ENCODE peak calls at places on chromosomes 1 and 21, in five cellular contexts. L, A, V, K and Z are unnamed samples.

GRCh38 chr1:227887697-227888403 is 59.9 kb downstream of the WNT9A start:
- DNase-seq in L (no peak), A (peak), V (peak), K (no peak), Z (no peak)

GRCh38 chr1:39691383-39692151 is at the start of gene HPCAL4:
- DNase-seq in L (peak), A (peak), V (peak), K (peak), Z (peak)

GRCh38 chr1:245797592-245798366 is 643.0 kb downstream of the KIF26B start:
- DNase-seq in L (no peak), A (peak), V (no peak), K (peak), Z (no peak)

GRCh38 chr1:44723496-44724407 is 7.2 kb downstream of the RNU5D-1 start:
- DNase-seq in L (no peak), A (peak), V (no peak), K (no peak), Z (peak)

GRCh38 chr21:46099476-46099875 is 1.6 kb downstream of the COL6A2 start:
- DNase-seq in L (no peak), A (peak), V (no peak), K (no peak), Z (no peak)

GRCh38 chr21:35226960-35227741 is 178.0 kb upstream of the RUNX1 start:
- DNase-seq in L (no peak), A (no peak), V (no peak), K (no peak), Z (no peak)

GRCh38 chr1:221887091-221887746 is 145.3 kb upstream of the DUSP10 start:
- DNase-seq in L (no peak), A (peak), V (no peak), K (peak), Z (peak)

GRCh38 chr1:65958561-65959350 is 166.1 kb downstream of the PDE4B start:
- DNase-seq in L (no peak), A (no peak), V (no peak), K (no peak), Z (no peak)

GRCh38 chr1:239662950-239663349 is 276.6 kb downstream of the CHRM3 start:
- DNase-seq in L (no peak), A (no peak), V (no peak), K (no peak), Z (no peak)

GRCh38 chr1:34829250-34829649 is 30.3 kb downstream of the SMIM12 start:
- DNase-seq in L (no peak), A (peak), V (no peak), K (peak), Z (no peak)

GRCh38 chr1:36450919-36451305 is 661 bp upstream of the OSCP1 start:
- DNase-seq in L (no peak), A (no peak), V (no peak), K (no peak), Z (no peak)

GRCh38 chr1:63920154-63921117 is 146.6 kb downstream of the ROR1 start:
- DNase-seq in L (no peak), A (no peak), V (no peak), K (peak), Z (no peak)
- TF ChIP-seq CTCF in L (peak), A (peak), V (no peak), K (peak), Z (no peak)

GRCh38 chr21:42539342-42539741 is 25.7 kb downstream of the SLC37A1 start:
- DNase-seq in L (no peak), A (no peak), V (no peak), K (no peak), Z (no peak)

GRCh38 chr21:42535602-42536171 is 22.0 kb downstream of the SLC37A1 start:
- DNase-seq in L (no peak), A (no peak), V (peak), K (no peak), Z (no peak)

GRCh38 chr21:42538479-42539275 is 25.0 kb downstream of the SLC37A1 start:
- DNase-seq in L (no peak), A (no peak), V (no peak), K (no peak), Z (no peak)

GRCh38 chr21:42536601-42537000 is 22.9 kb downstream of the SLC37A1 start:
- DNase-seq in L (no peak), A (no peak), V (no peak), K (no peak), Z (no peak)

DNA sequence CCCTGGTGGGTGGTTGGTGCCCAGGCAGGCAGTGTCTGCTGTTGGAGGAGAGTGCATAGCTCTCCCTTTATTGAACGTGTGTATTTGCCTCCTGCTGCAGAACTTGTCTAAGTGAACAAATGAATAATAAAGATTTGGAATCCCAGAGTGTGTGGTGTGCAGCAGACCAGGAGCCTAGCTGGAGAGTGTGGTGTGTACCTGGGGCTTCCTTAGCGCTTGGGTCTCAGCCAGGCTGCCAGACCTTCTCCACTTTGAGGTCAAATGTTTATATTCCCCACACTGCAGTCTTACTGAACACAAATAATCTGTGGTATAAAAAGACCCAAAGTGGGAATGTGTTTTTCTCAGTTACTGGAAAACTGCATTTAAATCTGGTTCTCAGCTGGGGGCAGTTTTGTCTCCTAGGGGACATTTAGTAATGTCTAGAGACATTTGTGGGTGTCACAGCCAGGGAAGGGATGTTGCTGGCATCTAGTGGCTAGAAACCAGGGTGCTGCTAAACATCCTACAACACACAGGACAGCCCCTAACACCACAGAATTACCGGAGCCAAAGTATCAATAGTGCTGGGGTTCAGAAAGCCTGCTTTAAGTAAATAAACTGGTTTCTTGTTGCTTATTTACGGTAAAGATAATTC is 23.6 kb downstream of the SLC37A1 start:
- DNase-seq in L (no peak), A (no peak), V (no peak), K (no peak), Z (no peak)
- TF ChIP-seq CTCF in L (peak), A (peak), V (no peak), K (peak), Z (no peak)

GRCh38 chr1:204190212-204191211 is 5.8 kb downstream of the KISS1 start:
- DNase-seq in L (no peak), A (peak), V (no peak), K (peak), Z (no peak)
- TF ChIP-seq CTCF in L (no peak), A (no peak), V (no peak), K (no peak), Z (no peak)

GRCh38 chr1:55337801-55338447 is 122.8 kb upstream of the USP24 start:
- DNase-seq in L (no peak), A (peak), V (no peak), K (peak), Z (no peak)
- TF ChIP-seq CTCF in L (peak), A (peak), V (peak), K (peak), Z (peak)

GRCh38 chr1:33430751-33431593 is at the start of gene PHC2:
- DNase-seq in L (peak), A (peak), V (peak), K (peak), Z (peak)
- TF ChIP-seq CTCF in L (peak), A (peak), V (no peak), K (no peak), Z (peak)

GRCh38 chr1:27659497-27660299 is 12.3 kb downstream of the IFI6 start:
- DNase-seq in L (peak), A (peak), V (peak), K (peak), Z (peak)
- TF ChIP-seq CTCF in L (no peak), A (no peak), V (no peak), K (no peak), Z (no peak)

DNA sequence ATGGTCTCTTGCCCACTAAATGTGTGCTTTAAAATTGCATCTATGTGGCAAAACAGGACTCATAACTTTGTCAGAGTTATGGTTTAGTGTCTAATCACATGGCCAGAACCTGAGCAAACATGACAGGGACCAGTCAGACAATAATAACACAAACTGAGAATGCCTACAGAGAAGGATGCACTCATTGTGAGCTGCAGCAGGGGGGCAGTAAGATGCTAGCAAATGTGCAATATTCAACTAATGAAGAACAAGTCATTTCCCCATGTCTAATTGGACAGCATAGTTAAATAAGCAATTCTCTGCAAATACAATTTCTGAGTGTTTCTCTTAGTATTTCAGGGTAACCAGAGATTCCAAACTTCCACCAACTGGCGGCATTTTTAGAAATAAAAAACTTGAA is 30.8 kb downstream of the SPAG17 start:
- DNase-seq in L (no peak), A (no peak), V (no peak), K (no peak), Z (no peak)
- TF ChIP-seq CTCF in L (peak), A (peak), V (no peak), K (peak), Z (no peak)

DNA sequence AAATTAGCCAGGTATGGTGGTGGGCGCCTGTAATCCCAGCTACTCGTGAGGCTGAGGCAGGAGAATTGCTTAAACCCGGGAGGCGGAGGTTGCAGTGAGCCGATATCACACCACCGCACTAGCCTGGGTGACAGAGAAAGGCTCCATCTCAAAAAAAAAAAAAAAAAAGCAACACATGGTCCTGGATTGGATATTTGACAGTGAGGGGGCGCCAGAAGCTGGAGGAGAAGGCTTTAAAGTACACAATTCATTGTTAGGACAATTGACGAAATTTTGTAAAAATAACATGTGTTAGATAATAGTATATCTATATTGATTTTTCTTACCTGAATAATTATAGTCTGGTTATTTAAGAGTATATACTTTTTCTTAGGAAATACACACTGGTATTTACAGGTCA is 50.2 kb upstream of the USP25 start:
- DNase-seq in L (no peak), A (no peak), V (no peak), K (no peak), Z (no peak)
- TF ChIP-seq CTCF in L (no peak), A (peak), V (no peak), K (no peak), Z (no peak)